ENCODE peak calls at places on chromosomes 7 and 10, in ten cellular contexts. P is bronchial epithelial cell; X is OCI-LY7; T is tibial artery; R is hepatocyte; M is upper lobe of right lung; E is MM.1S; V is ovary; G is CD4-positive, CD25-positive, alpha-beta regulatory T cell; Z is fibroblast of mammary gland. D is an unnamed sample.

GRCh38 chr7:119929891-119930290 is 343.1 kb upstream of the KCND2 start:
- DNase-seq in P (no peak), X (no peak), T (no peak), R (no peak), M (no peak), E (no peak), V (no peak), G (no peak), Z (peak; percentile 4), D (no peak)

GRCh38 chr10:24459836-24460235 is 250.9 kb downstream of the KIAA1217 start:
- DNase-seq in P (no peak), X (no peak), T (no peak), R (no peak), M (no peak), E (peak; percentile 89), V (no peak), G (no peak), Z (no peak), D (no peak)

GRCh38 chr10:93751832-93752231 is 5.9 kb upstream of the LGI1 start:
- DNase-seq in P (no peak), X (peak; percentile 26), T (no peak), R (peak; percentile 61), M (no peak), E (no peak), V (no peak), G (no peak), Z (peak; percentile 10), D (peak; percentile 55)

GRCh38 chr10:13099144-13099665 is 758 bp upstream of the OPTN start:
- DNase-seq in P (peak; percentile 57), X (peak; percentile 50), T (no peak), R (peak; percentile 84), M (no peak), E (peak; percentile 68), V (peak; percentile 64), G (peak; percentile 25), Z (peak; percentile 79), D (peak; percentile 76)

GRCh38 chr7:130896051-130896881 is 162.3 kb upstream of the KLF14 start:
- DNase-seq in P (no peak), X (no peak), T (no peak), R (no peak), M (no peak), E (no peak), V (no peak), G (no peak), Z (peak; percentile 60), D (peak; percentile 30)

GRCh38 chr7:117715784-117716445 is 157.3 kb downstream of the CTTNBP2 start:
- DNase-seq in P (peak; percentile 64), X (peak; percentile 40), T (no peak), R (peak; percentile 78), M (no peak), E (peak; percentile 84), V (no peak), G (no peak), Z (peak; percentile 63), D (peak; percentile 75)

GRCh38 chr7:5420108-5420840 is 3.4 kb downstream of the TNRC18 start:
- DNase-seq in P (no peak), X (no peak), T (no peak), R (no peak), M (peak; percentile 75), E (no peak), V (no peak), G (no peak), Z (no peak), D (no peak)

GRCh38 chr7:56537952-56538351 is 421.7 kb upstream of the NUPR2 start:
- DNase-seq in P (no peak), X (no peak), T (no peak), R (no peak), M (no peak), E (no peak), V (peak; percentile 36), G (no peak), Z (no peak), D (no peak)

GRCh38 chr10:76408646-76409045 is 977.2 kb downstream of the LRMDA start:
- DNase-seq in P (no peak), X (no peak), T (no peak), R (no peak), M (no peak), E (no peak), V (no peak), G (no peak), Z (peak; percentile 65), D (no peak)

GRCh38 chr7:35021445-35021844 is 15.8 kb downstream of the DPY19L1 start:
- DNase-seq in P (no peak), X (no peak), T (no peak), R (no peak), M (no peak), E (no peak), V (no peak), G (no peak), Z (no peak), D (no peak)

GRCh38 chr10:129853236-129853946 is 110.7 kb downstream of the EBF3 start:
- DNase-seq in P (peak; percentile 10), X (no peak), T (no peak), R (peak; percentile 64), M (no peak), E (no peak), V (no peak), G (no peak), Z (peak; percentile 11), D (no peak)

GRCh38 chr7:105719919-105720318 is 138.6 kb upstream of the EFCAB10 start:
- DNase-seq in P (no peak), X (no peak), T (no peak), R (no peak), M (no peak), E (no peak), V (no peak), G (no peak), Z (no peak), D (no peak)

GRCh38 chr10:98006266-98006665 is 24.2 kb downstream of the CRTAC1 start:
- DNase-seq in P (no peak), X (no peak), T (no peak), R (peak; percentile 17), M (no peak), E (no peak), V (no peak), G (no peak), Z (no peak), D (no peak)
- H3K4me3 ChIP-seq in P (no peak overlapping the region), X (no peak overlapping the region), T (no peak overlapping the region), R (no peak overlapping the region), M (no peak overlapping the region), E (no peak overlapping the region), V (no peak overlapping the region), G (no peak overlapping the region), Z (no peak overlapping the region), D (no peak overlapping the region)

DNA sequence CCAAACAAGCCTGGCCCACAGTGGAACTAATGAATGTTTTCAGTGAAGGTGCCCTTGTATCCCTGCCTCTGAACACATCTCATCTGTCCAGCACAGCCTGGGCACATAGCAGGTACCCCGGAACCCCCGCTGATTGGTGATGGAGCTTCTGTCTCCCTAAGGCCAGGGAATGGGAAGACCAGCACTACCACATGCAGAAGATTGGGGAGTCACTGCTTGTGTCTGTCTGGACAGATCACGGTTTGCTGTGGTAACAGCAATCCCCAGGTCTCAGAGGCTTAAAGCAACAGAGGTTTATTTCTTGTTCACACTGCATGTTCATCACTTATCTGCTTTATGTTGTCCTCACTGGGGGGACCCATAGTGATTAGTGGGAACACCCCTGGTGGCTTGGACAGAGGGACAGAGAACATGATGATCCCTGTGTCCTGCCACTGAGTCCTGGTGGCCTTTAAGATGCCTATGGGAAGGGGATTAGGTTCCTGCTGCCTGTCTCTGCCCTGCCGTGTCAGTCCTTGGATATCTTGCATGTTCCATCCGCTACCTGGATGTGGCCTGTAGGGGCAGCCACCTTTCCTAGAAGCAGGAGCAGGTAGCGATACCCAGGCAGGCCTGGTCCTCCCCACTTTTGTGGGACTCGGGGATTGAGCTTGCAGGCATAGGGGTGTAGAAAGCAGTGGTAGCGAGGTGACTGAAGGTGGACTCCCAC is 3.6 kb downstream of the TSPAN14 start:
- DNase-seq in P (no peak), X (no peak), T (no peak), R (no peak), M (no peak), E (no peak), V (no peak), G (no peak), Z (no peak), D (peak; percentile 32)
- H3K4me3 ChIP-seq in P (no peak overlapping the region), X (no peak overlapping the region), T (no peak overlapping the region), R (no peak overlapping the region), M (peak overlapping the region; percentile 91), E (no peak overlapping the region), V (no peak overlapping the region), G (peak overlapping the region; percentile 93), Z (no peak overlapping the region), D (no peak overlapping the region)

DNA sequence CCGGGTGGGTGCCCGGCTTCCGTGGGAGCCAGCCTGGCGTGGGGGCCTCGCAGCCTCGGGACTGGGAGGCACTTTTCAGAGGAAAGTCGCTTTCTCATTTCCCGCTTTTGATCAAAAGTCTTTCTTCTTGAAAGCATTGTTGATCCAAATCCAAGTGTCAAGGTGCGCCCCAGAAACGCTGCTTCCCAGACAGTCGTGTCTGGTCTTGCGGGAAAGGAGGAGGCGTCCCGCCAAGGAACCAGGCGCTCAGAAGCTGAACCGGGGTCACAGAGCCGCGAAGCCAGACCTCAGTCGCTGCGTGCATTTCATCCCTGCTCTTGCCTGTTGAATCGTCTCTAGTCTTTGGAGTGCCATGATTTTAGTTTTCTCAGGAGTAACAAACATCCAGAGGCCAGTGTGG is 1.1 kb upstream of the BNIP3 start:
- DNase-seq in P (no peak), X (no peak), T (no peak), R (no peak), M (no peak), E (no peak), V (peak; percentile 64), G (no peak), Z (no peak), D (no peak)
- H3K4me3 ChIP-seq in P (peak overlapping the region; percentile 87), X (peak overlapping the region; percentile 83), T (peak overlapping the region; percentile 93), R (peak overlapping the region; percentile 78), M (peak overlapping the region; percentile 94), E (no peak overlapping the region), V (peak overlapping the region; percentile 74), G (no peak overlapping the region), Z (no peak overlapping the region), D (peak overlapping the region; percentile 78)

GRCh38 chr10:72146559-72147323 is 58.4 kb upstream of the SPOCK2 start:
- DNase-seq in P (no peak), X (no peak), T (no peak), R (no peak), M (no peak), E (no peak), V (no peak), G (no peak), Z (no peak), D (no peak)
- H3K4me3 ChIP-seq in P (no peak overlapping the region), X (no peak overlapping the region), T (no peak overlapping the region), R (no peak overlapping the region), M (no peak overlapping the region), E (no peak overlapping the region), V (no peak overlapping the region), G (no peak overlapping the region), Z (no peak overlapping the region), D (no peak overlapping the region)